ENCODE peak calls at places on chromosomes 4 and X, in four cellular contexts. U is GM23338, Z is mammary epithelial cell, T is PC-9. A is an unnamed sample.

GRCh38 chrX:118254611-118255010 is 91.3 kb upstream of the WDR44 start:
- DNase-seq in T (peak), Z (peak), U (peak), A (peak)

GRCh38 chrX:103415068-103415467 is 38.7 kb downstream of the BEX3 start:
- DNase-seq in U (no peak), Z (no peak), T (no peak), A (no peak)

GRCh38 chr4:151644625-151645024 is 116.2 kb downstream of the GATB start:
- DNase-seq in Z (no peak), T (peak), U (peak), A (peak)

GRCh38 chr4:89114100-89114499 is 2.8 kb downstream of the TIGD2 start:
- DNase-seq in Z (no peak), U (no peak), T (no peak), A (no peak)

GRCh38 chr4:69134471-69134870 is 38.2 kb downstream of the UGT2B7 start:
- DNase-seq in U (no peak), Z (no peak), T (no peak), A (no peak)

GRCh38 chr4:51853027-51853682 is 10.2 kb downstream of the DCUN1D4 start:
- DNase-seq in U (peak), Z (no peak), T (no peak), A (peak)

GRCh38 chrX:101749436-101749835 is 89.8 kb upstream of the ARMCX2 start:
- DNase-seq in Z (no peak), T (no peak), U (no peak), A (no peak)

GRCh38 chrX:38172596-38172995 is 48.1 kb downstream of the SRPX start:
- DNase-seq in T (no peak), Z (peak), U (no peak), A (no peak)

GRCh38 chr4:10743357-10743756 is 58.8 kb upstream of the CLNK start:
- DNase-seq in Z (no peak), T (no peak), U (no peak), A (no peak)

GRCh38 chr4:102335616-102336015 is 9.7 kb downstream of the SLC39A8 start:
- DNase-seq in Z (no peak), T (no peak), U (no peak), A (no peak)

GRCh38 chr4:72430050-72430449 is 139.0 kb downstream of the ADAMTS3 start:
- DNase-seq in U (no peak), T (no peak), Z (no peak), A (no peak)

GRCh38 chr4:40121515-40121914 is 64.9 kb downstream of the N4BP2 start:
- DNase-seq in Z (peak), T (peak), U (no peak), A (peak)

GRCh38 chr4:26937567-26937966 is 76.9 kb downstream of the STIM2 start:
- DNase-seq in Z (no peak), U (no peak), T (no peak), A (peak)

GRCh38 chr4:39341075-39341725 is 25.0 kb downstream of the RFC1 start:
- DNase-seq in Z (no peak), U (no peak), T (no peak), A (no peak)

GRCh38 chr4:16218950-16219349 is 7.3 kb downstream of the TAPT1 start:
- DNase-seq in U (no peak), Z (no peak), T (no peak), A (no peak)

GRCh38 chr4:14695411-14695810 is 306.9 kb upstream of the CPEB2 start:
- DNase-seq in T (no peak), U (no peak), Z (peak), A (no peak)

GRCh38 chr4:48949518-48950207 is 36.4 kb upstream of the CWH43 start:
- DNase-seq in Z (peak), U (no peak), T (no peak), A (no peak)

GRCh38 chr4:114980932-114981693 is 132.3 kb downstream of the NDST4 start:
- DNase-seq in Z (no peak), T (no peak), U (no peak), A (no peak)

GRCh38 chrX:111270339-111270738 is at the start of gene CAPN6:
- DNase-seq in U (peak), Z (peak), T (no peak), A (no peak)

GRCh38 chr4:148007789-148008188 is 275.9 kb downstream of the ARHGAP10 start:
- DNase-seq in Z (no peak), T (no peak), U (no peak), A (no peak)

GRCh38 chr4:71833175-71833900 is 49.5 kb upstream of the GC start:
- DNase-seq in Z (no peak), U (no peak), T (peak), A (peak)

GRCh38 chr4:9924750-9925149 is 96.5 kb downstream of the SLC2A9 start:
- DNase-seq in Z (peak), U (no peak), T (peak), A (no peak)

GRCh38 chr4:10926025-10926424 is 241.5 kb upstream of the CLNK start:
- DNase-seq in T (no peak), U (no peak), Z (peak), A (no peak)

GRCh38 chr4:145177511-145177905 is 2.9 kb downstream of the OTUD4 start:
- DNase-seq in U (no peak), Z (peak), T (no peak), A (peak)

GRCh38 chr4:71608674-71609062 is 175.2 kb downstream of the GC start:
- DNase-seq in U (no peak), T (no peak), Z (no peak), A (no peak)

GRCh38 chrX:154526901-154527675 is 11.1 kb upstream of the FAM3A start:
- DNase-seq in T (peak), U (peak), Z (peak), A (peak)

GRCh38 chrX:68822641-68823410 is 6.0 kb upstream of the EFNB1 start:
- DNase-seq in U (peak), Z (no peak), T (no peak), A (peak)

GRCh38 chrX:15301924-15302323 is 13.5 kb downstream of the ASB11 start:
- DNase-seq in T (no peak), Z (peak), U (no peak), A (no peak)

GRCh38 chr4:115234405-115235093 is 121.1 kb upstream of the NDST4 start:
- DNase-seq in U (peak), Z (peak), T (no peak), A (no peak)

GRCh38 chr4:47383829-47384427 is 79.6 kb downstream of the COMMD8 start:
- DNase-seq in T (no peak), U (peak), Z (peak), A (peak)

DNA sequence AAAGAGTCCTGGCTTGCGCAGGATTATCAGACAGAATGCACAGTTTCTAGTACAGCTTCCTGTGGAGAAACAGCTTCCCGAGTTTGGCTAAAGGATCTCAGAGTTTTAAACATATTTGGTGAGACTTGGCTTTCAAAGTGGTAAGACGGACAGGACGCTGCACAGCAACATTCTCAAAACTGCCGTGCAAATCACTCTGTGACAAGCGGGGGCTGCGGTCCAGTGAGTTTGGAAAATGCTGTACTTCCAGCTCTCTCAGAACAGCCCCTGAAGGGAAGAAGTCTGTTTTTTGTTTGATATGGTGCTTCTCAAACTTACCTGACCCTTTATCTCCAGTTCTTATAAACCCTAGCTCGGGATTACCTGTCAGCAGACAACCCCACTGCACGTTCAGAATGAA is 18.1 kb downstream of the LGI2 start:
- DNase-seq in T (no peak), U (no peak), Z (no peak), A (no peak)
- TF ChIP-seq EZH2 in T (no peak), U (no peak), Z (no peak), A (no peak)

GRCh38 chr4:87423313-87424031 is 1.1 kb downstream of the NUDT9 start:
- DNase-seq in T (no peak), U (no peak), Z (peak), A (peak)

GRCh38 chr4:87419578-87420249 is 2.7 kb upstream of the NUDT9 start:
- DNase-seq in Z (no peak), U (no peak), T (no peak), A (no peak)

GRCh38 chr4:87425711-87426110 is 3.3 kb downstream of the NUDT9 start:
- DNase-seq in U (no peak), T (no peak), Z (peak), A (no peak)

GRCh38 chr4:87420431-87420830 is 1.9 kb upstream of the NUDT9 start:
- DNase-seq in T (no peak), Z (no peak), U (no peak), A (no peak)

GRCh38 chr4:87422104-87423052 is at the start of gene NUDT9:
- DNase-seq in Z (peak), U (peak), T (peak), A (peak)
- TF ChIP-seq EZH2 in Z (no peak), U (no peak), T (no peak), A (no peak)

GRCh38 chr4:41796545-41797210 is 48.2 kb upstream of the PHOX2B start:
- DNase-seq in Z (no peak), T (no peak), U (peak), A (no peak)
- TF ChIP-seq EZH2 in Z (no peak), T (no peak), U (no peak), A (no peak)

GRCh38 chr4:153260152-153260551 is 55.9 kb downstream of the TRIM2 start:
- DNase-seq in T (no peak), Z (no peak), U (peak), A (no peak)

GRCh38 chr4:153260553-153261306 is 56.5 kb downstream of the TRIM2 start:
- DNase-seq in T (no peak), Z (no peak), U (peak), A (no peak)

GRCh38 chr4:153258750-153259149 is 54.5 kb downstream of the TRIM2 start:
- DNase-seq in Z (no peak), U (peak), T (no peak), A (no peak)

GRCh38 chr4:153257966-153258365 is 53.7 kb downstream of the TRIM2 start:
- DNase-seq in U (peak), T (no peak), Z (no peak), A (no peak)

DNA sequence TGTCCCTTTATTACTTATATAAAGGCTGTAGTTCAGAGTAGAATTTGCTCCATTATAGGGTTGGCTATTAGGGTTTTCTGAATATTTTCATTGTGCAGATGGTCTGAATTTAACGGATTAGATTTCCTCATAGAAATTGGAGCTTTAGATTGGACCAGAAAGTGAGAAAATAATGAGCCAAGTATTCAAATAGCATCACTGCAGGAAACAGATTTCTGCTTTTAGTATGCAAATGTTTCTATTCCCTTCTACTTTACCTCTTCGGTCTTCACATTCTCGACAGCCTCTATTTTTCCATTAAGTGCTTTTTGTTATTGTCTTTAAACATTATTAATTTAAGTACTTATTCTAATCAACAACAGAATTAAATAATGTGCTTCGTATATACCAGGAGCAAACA is 55.4 kb downstream of the TRIM2 start:
- DNase-seq in Z (no peak), T (no peak), U (peak), A (no peak)
- TF ChIP-seq EZH2 in Z (no peak), T (no peak), U (no peak), A (no peak)

GRCh38 chr4:8025668-8026067 is 86.0 kb upstream of the AFAP1 start:
- DNase-seq in T (no peak), U (no peak), Z (no peak), A (no peak)

GRCh38 chr4:8023696-8024033 is 84.0 kb upstream of the AFAP1 start:
- DNase-seq in T (no peak), Z (no peak), U (no peak), A (no peak)

GRCh38 chr4:8024073-8024786 is 84.6 kb upstream of the AFAP1 start:
- DNase-seq in U (no peak), T (no peak), Z (no peak), A (no peak)

GRCh38 chr4:8021796-8022195 is 82.1 kb upstream of the AFAP1 start:
- DNase-seq in U (no peak), T (no peak), Z (no peak), A (no peak)

GRCh38 chr4:8022767-8023695 is 83.4 kb upstream of the AFAP1 start:
- DNase-seq in T (no peak), Z (no peak), U (no peak), A (no peak)
- TF ChIP-seq EZH2 in T (no peak), Z (no peak), U (no peak), A (no peak)

A was measured in K562.